ENCODE peak calls at places on chromosomes 16 and 17, in four cellular contexts. O, G, Y and U are unnamed samples.

GRCh38 chr16:19307587-19308241 is 22.2 kb downstream of the CLEC19A start:
- DNase-seq in O (no peak), G (no peak), Y (no peak), U (no peak)

GRCh38 chr16:4245400-4245799 is 3.5 kb upstream of the SRL start:
- DNase-seq in O (no peak), G (no peak), Y (no peak), U (no peak)

GRCh38 chr17:14407541-14407940 is 106.7 kb downstream of the HS3ST3B1 start:
- DNase-seq in O (no peak), G (no peak), Y (no peak), U (no peak)

GRCh38 chr17:61581611-61582349 is 9.2 kb downstream of the NACA2 start:
- DNase-seq in O (no peak), G (no peak), Y (no peak), U (no peak)

GRCh38 chr16:54821731-54822130 is 108.9 kb upstream of the IRX5 start:
- DNase-seq in O (no peak), G (no peak), Y (no peak), U (no peak)

GRCh38 chr16:4208529-4208835 is 33.4 kb downstream of the SRL start:
- DNase-seq in O (no peak), G (no peak), Y (no peak), U (no peak)

GRCh38 chr16:57525761-57526160 is 10.6 kb downstream of the CCDC102A start:
- DNase-seq in O (no peak), G (no peak), Y (no peak), U (no peak)

GRCh38 chr17:1398028-1398427 is 2.0 kb downstream of the YWHAE start:
- DNase-seq in O (no peak), G (no peak), Y (no peak), U (no peak)

GRCh38 chr17:48547839-48548686 is 3.2 kb upstream of the HOXB2 start:
- DNase-seq in O (no peak), G (no peak), Y (no peak), U (no peak)

GRCh38 chr17:28528329-28529011 is 22.3 kb downstream of the FOXN1 start:
- DNase-seq in O (no peak), G (no peak), Y (peak), U (no peak)

GRCh38 chr17:74595037-74595436 is 3.0 kb upstream of the CD300LD start:
- DNase-seq in O (no peak), G (no peak), Y (no peak), U (no peak)

GRCh38 chr17:12041316-12041715 is 20.6 kb downstream of the MAP2K4 start:
- DNase-seq in O (no peak), G (no peak), Y (no peak), U (no peak)

GRCh38 chr16:16778322-16778721 is 399.4 kb downstream of the NPIPA7 start:
- DNase-seq in O (no peak), G (no peak), Y (no peak), U (no peak)

GRCh38 chr16:55043499-55043898 is 112.8 kb downstream of the IRX5 start:
- DNase-seq in O (no peak), G (no peak), Y (no peak), U (no peak)

GRCh38 chr17:50550661-50551432 is 3.9 kb downstream of the SPATA20 start:
- DNase-seq in O (no peak), G (peak), Y (no peak), U (peak)

GRCh38 chr16:51133691-51134090 is 17.4 kb downstream of the SALL1 start:
- DNase-seq in O (no peak), G (no peak), Y (no peak), U (no peak)

GRCh38 chr16:69838417-69838990 is 76.4 kb downstream of the WWP2 start:
- DNase-seq in O (no peak), G (no peak), Y (no peak), U (no peak)

GRCh38 chr16:70700101-70701020 is 14.5 kb upstream of the MTSS2 start:
- DNase-seq in O (no peak), G (no peak), Y (no peak), U (no peak)

GRCh38 chr16:66703359-66704215 is 7.0 kb upstream of the CMTM4 start:
- DNase-seq in O (no peak), G (no peak), Y (no peak), U (no peak)

GRCh38 chr17:77247609-77248008 is 106.8 kb downstream of the SEC14L1 start:
- DNase-seq in O (no peak), G (no peak), Y (no peak), U (no peak)

GRCh38 chr17:14886200-14886739 is 378.9 kb downstream of the PMP22 start:
- DNase-seq in O (no peak), G (peak), Y (no peak), U (no peak)

GRCh38 chr17:38601539-38602351 is 4.0 kb downstream of the SRCIN1 start:
- DNase-seq in O (no peak), G (no peak), Y (no peak), U (no peak)

GRCh38 chr16:53737563-53737962 is 33.6 kb downstream of the FTO start:
- DNase-seq in O (no peak), G (no peak), Y (no peak), U (no peak)

GRCh38 chr17:31470592-31470991 is 79.1 kb downstream of the RAB11FIP4 start:
- DNase-seq in O (no peak), G (no peak), Y (no peak), U (no peak)

GRCh38 chr16:21283521-21284289 is 5.6 kb upstream of the CRYM start:
- DNase-seq in O (no peak), G (no peak), Y (no peak), U (peak)

GRCh38 chr16:89035698-89036570 is 57.7 kb upstream of the ACSF3 start:
- DNase-seq in O (no peak), G (no peak), Y (no peak), U (no peak)

GRCh38 chr17:33192961-33193911 is 99.9 kb downstream of the ASIC2 start:
- DNase-seq in O (no peak), G (peak), Y (no peak), U (peak)

GRCh38 chr17:17565471-17566365 is 25.8 kb downstream of the PEMT start:
- DNase-seq in O (no peak), G (no peak), Y (no peak), U (no peak)

GRCh38 chr16:678858-679807 is 1.1 kb upstream of the STUB1 start:
- DNase-seq in O (peak), G (no peak), Y (peak), U (peak)